ENCODE peak calls at places on chromosomes 16 and 17, in six cellular contexts. J, S, A, C, X and L are unnamed samples. For H3K4me1, the result is how much of the 10 kb centered on the place peaks cover.

GRCh38 chr17:44672479-44673093 is 16.3 kb downstream of the MEIOC start:
- DNase-seq in J (no peak), S (no peak), A (peak), C (no peak), X (no peak), L (no peak)

GRCh38 chr16:12314786-12315185 is 338.3 kb downstream of the SNX29 start:
- DNase-seq in J (no peak), S (no peak), A (no peak), C (no peak), X (no peak), L (no peak)

GRCh38 chr16:86874141-86874540 is 295.8 kb downstream of the FOXL1 start:
- DNase-seq in J (no peak), S (no peak), A (peak), C (no peak), X (peak), L (no peak)

GRCh38 chr17:20045476-20045875 is 36.3 kb downstream of the SPECC1 start:
- DNase-seq in J (no peak), S (no peak), A (no peak), C (no peak), X (no peak), L (no peak)

GRCh38 chr17:46929413-46929812 is 6.5 kb downstream of the GOSR2 start:
- DNase-seq in J (no peak), S (no peak), A (no peak), C (no peak), X (peak), L (no peak)

GRCh38 chr17:7111784-7112526 is 2.7 kb downstream of the ASGR2 start:
- DNase-seq in J (no peak), S (no peak), A (peak), C (no peak), X (no peak), L (no peak)

GRCh38 chr16:28923652-28924398 is 1.2 kb downstream of the RABEP2 start:
- DNase-seq in J (no peak), S (no peak), A (peak), C (no peak), X (no peak), L (no peak)

GRCh38 chr17:74404218-74404617 is 27.7 kb upstream of the GPRC5C start:
- DNase-seq in J (no peak), S (no peak), A (peak), C (no peak), X (no peak), L (no peak)

GRCh38 chr17:42184717-42185496 is at the start of gene HCRT:
- DNase-seq in J (no peak), S (no peak), A (no peak), C (no peak), X (no peak), L (no peak)

DNA sequence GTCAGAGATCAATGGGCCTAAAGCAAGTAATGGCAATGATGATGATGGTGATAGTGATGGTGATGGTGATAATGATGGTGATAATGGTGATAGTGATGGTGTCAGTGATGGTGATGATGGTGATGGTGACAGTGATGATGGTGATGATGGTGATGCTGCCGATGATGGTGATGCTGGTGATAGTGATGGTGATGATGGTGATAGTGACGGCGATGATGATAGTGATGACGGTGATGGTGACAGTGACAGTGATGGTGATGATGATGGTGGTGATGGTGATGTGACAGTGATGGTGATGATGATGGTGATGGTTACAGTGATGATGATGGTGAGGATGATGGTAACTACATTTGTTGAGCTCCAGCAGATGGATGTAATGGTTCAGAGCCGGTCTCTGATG is 30.8 kb upstream of the OR4D1 start:
- DNase-seq in J (no peak), S (no peak), A (no peak), C (no peak), X (no peak), L (no peak)
- H3K4me1 ChIP-seq in J (under half), S (under half), A (under half), C (under half), X (under half), L (under half)

DNA sequence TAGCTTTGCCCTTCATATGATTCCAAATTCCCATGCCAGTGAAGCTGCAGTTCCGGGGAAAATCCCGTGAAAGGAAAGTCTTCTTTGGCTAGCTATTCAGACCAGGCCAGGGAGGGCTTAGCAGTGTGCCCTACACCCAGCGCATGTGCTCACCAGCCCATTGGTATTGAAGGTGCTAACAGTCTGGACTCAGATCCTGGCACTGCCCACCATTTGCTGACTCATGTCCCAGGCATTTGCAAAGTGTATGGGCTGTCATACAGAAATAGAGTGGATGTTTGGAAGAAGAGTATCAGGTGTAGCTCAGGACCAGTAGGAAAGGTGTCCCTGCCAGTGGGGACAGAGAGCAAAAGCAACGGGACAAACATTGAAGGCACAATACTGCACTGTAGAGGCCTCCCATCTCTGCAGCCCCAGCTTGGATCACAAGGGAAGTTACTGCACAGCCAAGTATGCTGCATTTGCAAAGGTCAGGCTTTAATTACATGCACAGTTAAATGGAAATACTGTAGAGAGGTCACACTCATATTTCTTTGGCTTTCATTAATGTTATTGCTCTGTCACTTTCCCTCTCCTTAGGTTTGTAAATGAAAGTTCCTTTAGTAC is 220.0 kb downstream of the IRX3 start:
- DNase-seq in J (no peak), S (no peak), A (no peak), C (no peak), X (no peak), L (no peak)
- H3K4me1 ChIP-seq in J (under half), S (under half), A (under half), C (under half), X (under half), L (under half)

GRCh38 chr17:17059301-17059890 is 17.1 kb downstream of the MPRIP start:
- DNase-seq in J (no peak), S (peak), A (no peak), C (peak), X (no peak), L (peak)
- H3K4me1 ChIP-seq in J (half or more), S (half or more), A (under half), C (under half), X (under half), L (half or more)

DNA sequence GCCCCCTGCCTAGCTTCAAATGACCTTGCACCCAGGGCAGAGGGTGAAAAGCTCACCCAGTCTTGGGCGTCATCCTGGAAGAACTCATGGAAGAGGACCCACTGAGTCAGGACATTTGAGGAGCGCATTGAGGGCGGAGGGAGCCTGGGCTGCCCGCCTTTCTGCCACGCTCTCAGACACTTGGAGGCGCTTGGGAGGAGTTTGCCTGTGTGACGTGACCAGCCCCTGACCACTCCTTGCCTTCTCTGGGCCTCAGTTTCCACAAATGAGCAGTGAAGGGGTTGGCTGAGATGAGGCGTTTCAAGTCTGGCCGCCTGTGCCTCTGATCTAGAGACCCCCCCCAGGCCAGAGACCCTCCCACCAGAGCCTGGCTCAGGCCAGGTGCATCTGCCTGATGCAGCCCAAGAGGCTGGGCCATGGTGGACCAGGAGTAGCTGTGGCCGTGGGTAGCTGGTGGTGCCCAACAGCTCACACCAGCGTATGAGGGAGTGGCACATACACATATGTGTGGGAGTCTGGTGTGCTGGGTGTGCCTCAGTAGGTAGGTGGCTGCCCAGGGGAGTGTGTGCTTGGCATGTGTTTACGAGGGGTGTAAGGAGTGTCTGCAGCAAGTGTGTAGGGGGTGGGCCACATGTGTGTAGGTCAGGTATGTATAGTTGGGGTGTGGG is 80.2 kb upstream of the TOB1 start:
- DNase-seq in J (no peak), S (peak), A (no peak), C (no peak), X (no peak), L (no peak)
- H3K4me1 ChIP-seq in J (under half), S (half or more), A (under half), C (under half), X (half or more), L (under half)

DNA sequence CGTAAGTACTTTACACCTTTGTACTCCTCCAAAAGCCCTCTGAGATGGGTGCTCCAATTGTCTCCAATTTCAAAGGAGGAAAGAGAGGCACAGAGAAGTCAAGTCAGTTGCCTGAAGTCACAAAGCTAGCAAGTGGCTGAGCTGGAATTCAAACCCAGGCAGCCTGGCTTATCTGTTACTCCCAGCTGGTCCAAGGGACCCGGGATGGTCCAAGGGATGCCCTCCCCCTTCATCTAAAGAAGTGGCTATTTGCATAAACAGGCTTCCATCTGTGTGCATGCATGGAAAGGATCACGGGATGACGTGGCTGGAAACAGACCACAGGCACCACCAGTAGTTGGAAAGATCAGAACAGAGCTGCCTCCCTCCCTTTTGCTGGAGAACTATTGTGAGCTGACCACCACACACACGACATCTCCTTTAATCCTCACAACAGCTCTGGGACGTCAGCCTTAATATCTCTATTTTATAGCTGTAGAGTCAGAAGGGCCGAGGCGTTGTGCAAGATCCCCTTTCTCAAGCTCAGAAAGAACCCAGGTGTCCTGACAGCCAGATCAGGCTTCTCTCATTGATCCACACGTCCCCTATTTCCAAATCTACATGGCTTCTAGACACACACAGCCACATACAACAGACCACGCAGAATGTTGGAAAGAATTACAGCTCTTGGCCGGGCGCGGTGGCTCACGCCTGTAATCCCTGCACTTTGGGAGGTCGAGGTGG is 10.9 kb upstream of the COL1A1 start:
- DNase-seq in J (no peak), S (no peak), A (no peak), C (peak), X (no peak), L (no peak)
- H3K4me1 ChIP-seq in J (under half), S (half or more), A (under half), C (under half), X (under half), L (under half)

GRCh38 chr17:49390548-49391324 is 23.9 kb downstream of the PHB1 start:
- DNase-seq in J (peak), S (no peak), A (no peak), C (no peak), X (no peak), L (peak)

GRCh38 chr17:49388290-49388640 is 26.2 kb upstream of the ZNF652 start:
- DNase-seq in J (no peak), S (no peak), A (no peak), C (no peak), X (no peak), L (no peak)

GRCh38 chr17:49387374-49388289 is 25.6 kb upstream of the ZNF652 start:
- DNase-seq in J (no peak), S (no peak), A (no peak), C (no peak), X (no peak), L (no peak)

GRCh38 chr17:49386373-49386772 is 24.3 kb upstream of the ZNF652 start:
- DNase-seq in J (no peak), S (no peak), A (no peak), C (no peak), X (no peak), L (no peak)

GRCh38 chr17:49388692-49389513 is 25.8 kb downstream of the PHB1 start:
- DNase-seq in J (no peak), S (no peak), A (no peak), C (no peak), X (no peak), L (no peak)
- H3K4me1 ChIP-seq in J (under half), S (under half), A (under half), C (under half), X (under half), L (under half)

GRCh38 chr16:85231959-85232358 is 119.7 kb upstream of the CIBAR2 start:
- DNase-seq in J (no peak), S (peak), A (no peak), C (no peak), X (peak), L (no peak)

GRCh38 chr16:85235988-85236831 is 123.9 kb upstream of the CIBAR2 start:
- DNase-seq in J (no peak), S (peak), A (no peak), C (no peak), X (no peak), L (no peak)

GRCh38 chr16:85233520-85233919 is 121.2 kb upstream of the CIBAR2 start:
- DNase-seq in J (no peak), S (no peak), A (no peak), C (no peak), X (no peak), L (no peak)

GRCh38 chr16:85232369-85233142 is 120.3 kb upstream of the CIBAR2 start:
- DNase-seq in J (no peak), S (no peak), A (no peak), C (no peak), X (no peak), L (peak)

GRCh38 chr16:85234310-85235235 is 122.3 kb upstream of the CIBAR2 start:
- DNase-seq in J (peak), S (peak), A (peak), C (peak), X (peak), L (peak)
- H3K4me1 ChIP-seq in J (under half), S (half or more), A (under half), C (under half), X (under half), L (under half)